ENCODE peak calls at places on chromosome X, in four cellular contexts. D, R, K and F are unnamed samples.

GRCh38 chrX:40175416-40176255 is 77.9 kb upstream of the BCOR start:
- DNase-seq in D (peak), R (peak), K (peak), F (no peak)

GRCh38 chrX:81280148-81280547 is 78.2 kb downstream of the SH3BGRL start:
- DNase-seq in D (no peak), R (no peak), K (no peak), F (no peak)

GRCh38 chrX:119516157-119516702 is 48.0 kb downstream of the SLC25A5 start:
- DNase-seq in D (no peak), R (peak), K (peak), F (peak)

GRCh38 chrX:133045986-133046385 is 50.9 kb downstream of the USP26 start:
- DNase-seq in D (no peak), R (peak), K (no peak), F (no peak)

GRCh38 chrX:15815779-15816452 is 25.6 kb downstream of the ZRSR2 start:
- DNase-seq in D (no peak), R (peak), K (peak), F (no peak)

GRCh38 chrX:119374736-119375135 is 24.4 kb upstream of the SLC25A43 start:
- DNase-seq in D (no peak), R (no peak), K (no peak), F (no peak)

GRCh38 chrX:117860517-117860916 is 256.1 kb downstream of the KLHL13 start:
- DNase-seq in D (no peak), R (no peak), K (no peak), F (no peak)

GRCh38 chrX:119654112-119654531 is 38.8 kb downstream of the SEPTIN6 start:
- DNase-seq in D (no peak), R (no peak), K (no peak), F (no peak)

GRCh38 chrX:64206556-64207162 is 1.2 kb upstream of the AMER1 start:
- DNase-seq in D (no peak), R (no peak), K (no peak), F (no peak)

GRCh38 chrX:133185938-133186337 is 32.2 kb downstream of the TFDP3 start:
- DNase-seq in D (no peak), R (peak), K (no peak), F (no peak)

DNA sequence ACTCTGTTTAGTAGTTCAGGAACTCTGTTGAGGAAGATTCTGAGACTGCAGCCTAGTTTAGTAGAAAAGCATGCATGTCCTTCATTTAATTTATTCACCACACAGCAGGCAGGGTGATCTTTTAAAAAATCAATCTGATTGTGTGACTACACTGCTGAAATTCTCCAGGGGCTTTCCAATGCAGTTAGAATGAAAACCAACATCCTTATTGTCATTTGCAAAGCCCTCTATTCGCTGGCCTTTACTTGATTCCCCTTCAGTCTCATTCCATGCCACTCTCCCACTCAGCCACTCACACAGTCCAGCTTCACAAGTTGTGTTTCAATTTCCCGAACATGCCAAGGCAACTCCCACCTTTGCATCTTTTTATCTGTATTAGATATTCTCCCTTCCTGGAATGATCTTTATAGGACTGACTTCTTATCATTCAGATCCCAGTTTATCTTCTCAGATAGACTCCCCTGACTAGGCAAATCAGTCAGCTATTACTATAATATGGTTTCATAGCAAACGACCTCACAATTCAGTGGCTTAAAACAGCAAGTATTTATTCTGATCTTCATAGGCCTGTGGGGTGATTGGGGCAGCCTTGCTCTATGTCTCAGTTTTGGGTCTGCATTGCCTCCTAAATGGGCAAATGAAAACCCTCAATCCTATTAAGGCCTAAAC is 21.3 kb upstream of the FTHL17 start:
- DNase-seq in D (no peak), R (no peak), K (no peak), F (no peak)
- TF ChIP-seq POLR2A in D (no peak), R (no peak), K (no peak), F (no peak)

DNA sequence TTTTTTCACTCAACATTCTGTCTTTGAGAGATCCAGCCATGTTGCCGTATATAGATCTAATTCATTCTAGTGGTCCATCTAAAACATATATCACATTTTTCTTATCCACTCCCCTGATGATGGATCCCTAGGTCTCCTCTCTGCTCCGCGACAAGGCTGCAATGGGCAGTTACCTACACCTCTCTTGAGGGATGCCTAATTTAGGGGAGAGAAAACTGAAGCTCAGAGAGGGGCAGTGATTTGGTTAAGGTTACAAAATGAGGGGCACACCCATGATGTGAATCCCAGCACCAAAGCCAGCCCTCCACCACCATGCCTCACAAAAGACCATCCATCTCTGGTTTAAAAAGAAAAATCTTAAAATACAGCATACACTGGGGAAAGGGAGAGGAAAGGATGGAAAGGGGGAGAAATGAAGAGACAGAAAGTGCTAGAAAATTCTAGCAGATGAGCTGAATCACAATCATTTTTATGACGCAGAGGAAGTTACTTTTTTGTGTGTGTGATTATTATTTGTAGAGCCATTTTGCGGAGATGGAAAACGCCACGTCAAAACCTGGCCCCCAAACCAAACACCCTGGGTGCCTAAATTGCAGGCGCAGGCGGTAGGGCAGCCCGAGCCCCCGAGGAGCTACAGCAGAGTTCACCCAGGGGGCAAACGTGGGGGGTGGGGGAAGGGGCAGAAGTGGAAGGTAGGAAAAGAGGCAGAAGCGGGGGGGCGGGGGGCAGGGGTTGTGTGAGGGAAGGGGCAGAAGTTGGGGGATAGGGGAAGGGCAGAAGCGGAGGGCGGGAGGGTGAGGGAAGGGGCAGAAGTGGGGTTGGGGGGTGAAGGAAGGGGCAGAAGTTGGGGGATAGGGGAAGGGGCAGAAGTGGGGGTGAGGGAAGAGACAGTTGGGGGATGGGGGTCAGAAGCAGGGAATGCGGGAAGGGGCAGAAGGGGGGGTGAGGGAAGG is 1.3 kb upstream of the TSPYL2 start:
- DNase-seq in D (no peak), R (no peak), K (no peak), F (no peak)
- TF ChIP-seq POLR2A in D (no peak), R (no peak), K (no peak), F (no peak)

GRCh38 chrX:74537011-74537390 is 77.4 kb downstream of the RLIM start:
- DNase-seq in D (no peak), R (no peak), K (no peak), F (no peak)

GRCh38 chrX:74535211-74535621 is 79.2 kb downstream of the RLIM start:
- DNase-seq in D (no peak), R (peak), K (peak), F (no peak)

GRCh38 chrX:74534569-74535038 is 79.8 kb downstream of the RLIM start:
- DNase-seq in D (no peak), R (no peak), K (no peak), F (peak)

GRCh38 chrX:74535633-74536141 is 78.7 kb downstream of the RLIM start:
- DNase-seq in D (peak), R (peak), K (peak), F (peak)

DNA sequence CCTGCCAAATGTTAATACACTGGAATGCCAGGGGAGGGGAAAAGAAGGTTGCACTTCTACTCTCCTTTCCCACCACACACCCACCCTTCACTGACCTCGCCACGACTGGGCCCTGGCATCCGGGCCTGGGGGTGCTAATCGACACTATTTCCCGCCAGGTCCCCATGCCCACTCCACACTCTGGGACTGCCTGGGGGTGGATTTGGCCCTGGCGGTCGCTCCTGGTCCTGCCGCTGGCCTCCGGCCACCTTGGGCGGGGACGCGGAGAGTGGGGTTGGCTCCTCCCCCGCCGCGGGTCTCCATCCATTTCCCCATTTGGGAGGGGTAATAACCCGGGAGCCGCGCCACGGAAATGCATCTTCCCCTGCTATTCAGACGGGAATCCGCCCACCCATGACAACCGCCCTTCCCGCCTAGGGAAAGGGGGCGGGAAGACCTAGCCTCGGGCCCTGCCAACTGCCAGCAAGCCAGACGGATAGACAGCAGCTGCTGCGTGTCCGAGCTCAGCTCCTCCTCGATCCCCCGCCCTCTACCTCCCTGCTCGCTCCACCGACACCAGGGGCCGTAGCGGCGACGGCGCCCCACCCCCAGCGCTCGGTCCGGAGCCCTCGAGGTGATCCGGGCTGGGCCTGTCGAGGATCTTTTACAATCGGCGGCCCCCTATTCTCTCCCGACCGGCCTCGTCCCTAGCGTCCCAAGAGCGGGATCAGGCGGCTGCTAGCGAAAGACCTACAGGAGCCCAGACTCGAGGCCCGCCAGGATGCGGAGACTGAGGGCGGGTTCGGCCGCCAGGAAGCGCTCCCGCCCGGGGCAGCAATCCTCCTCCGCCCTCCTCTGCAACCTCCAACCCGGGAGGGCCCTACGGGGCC is 78.0 kb downstream of the RLIM start:
- DNase-seq in D (peak), R (no peak), K (peak), F (peak)
- TF ChIP-seq POLR2A in D (no peak), R (no peak), K (no peak), F (peak)

GRCh38 chrX:13652256-13653021 is 502 bp upstream of the TCEANC start:
- DNase-seq in D (no peak), R (no peak), K (peak), F (no peak)
- TF ChIP-seq POLR2A in D (no peak), R (peak), K (no peak), F (no peak)

DNA sequence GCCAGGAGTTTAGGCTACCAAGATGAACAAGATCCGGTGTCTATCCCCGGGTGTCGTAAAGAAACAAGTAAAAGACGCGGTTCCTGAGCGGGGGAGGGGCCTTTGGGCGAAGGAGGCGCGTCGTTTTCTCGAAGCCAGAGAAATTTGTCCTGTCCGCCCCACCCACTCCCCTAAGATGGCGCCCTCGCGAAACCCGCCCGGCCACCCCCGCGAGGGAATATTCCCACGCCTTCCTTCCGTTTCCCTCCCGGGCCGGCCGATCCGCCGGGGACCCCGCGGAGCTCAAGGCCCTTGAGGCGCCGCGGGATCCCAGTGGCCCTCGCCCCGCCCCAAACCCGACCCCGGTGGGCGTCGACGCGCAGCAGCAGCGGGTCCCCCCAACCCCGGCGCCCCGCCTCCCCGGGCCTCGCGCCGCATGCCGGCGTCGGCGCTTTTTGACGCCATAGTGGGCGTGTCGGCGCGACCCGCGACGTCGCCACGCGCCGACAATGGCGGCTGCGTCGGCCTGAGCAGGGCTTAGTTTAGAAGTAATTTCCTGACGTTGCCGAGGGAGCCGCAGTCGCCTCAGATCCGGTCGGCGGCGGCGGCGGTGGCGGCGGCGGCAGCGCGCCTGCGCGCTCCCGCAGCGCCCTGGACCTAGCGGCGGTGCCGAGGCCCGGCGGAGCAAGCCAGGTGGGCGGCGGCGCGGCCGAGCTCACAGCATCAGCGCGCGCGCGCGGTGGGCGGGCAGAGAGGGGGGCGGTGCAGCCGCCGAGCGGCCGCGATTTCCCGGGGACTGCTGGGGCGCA is 430 bp upstream of the HTATSF1 start:
- DNase-seq in D (peak), R (peak), K (peak), F (peak)
- TF ChIP-seq POLR2A in D (no peak), R (no peak), K (peak), F (peak)

DNA sequence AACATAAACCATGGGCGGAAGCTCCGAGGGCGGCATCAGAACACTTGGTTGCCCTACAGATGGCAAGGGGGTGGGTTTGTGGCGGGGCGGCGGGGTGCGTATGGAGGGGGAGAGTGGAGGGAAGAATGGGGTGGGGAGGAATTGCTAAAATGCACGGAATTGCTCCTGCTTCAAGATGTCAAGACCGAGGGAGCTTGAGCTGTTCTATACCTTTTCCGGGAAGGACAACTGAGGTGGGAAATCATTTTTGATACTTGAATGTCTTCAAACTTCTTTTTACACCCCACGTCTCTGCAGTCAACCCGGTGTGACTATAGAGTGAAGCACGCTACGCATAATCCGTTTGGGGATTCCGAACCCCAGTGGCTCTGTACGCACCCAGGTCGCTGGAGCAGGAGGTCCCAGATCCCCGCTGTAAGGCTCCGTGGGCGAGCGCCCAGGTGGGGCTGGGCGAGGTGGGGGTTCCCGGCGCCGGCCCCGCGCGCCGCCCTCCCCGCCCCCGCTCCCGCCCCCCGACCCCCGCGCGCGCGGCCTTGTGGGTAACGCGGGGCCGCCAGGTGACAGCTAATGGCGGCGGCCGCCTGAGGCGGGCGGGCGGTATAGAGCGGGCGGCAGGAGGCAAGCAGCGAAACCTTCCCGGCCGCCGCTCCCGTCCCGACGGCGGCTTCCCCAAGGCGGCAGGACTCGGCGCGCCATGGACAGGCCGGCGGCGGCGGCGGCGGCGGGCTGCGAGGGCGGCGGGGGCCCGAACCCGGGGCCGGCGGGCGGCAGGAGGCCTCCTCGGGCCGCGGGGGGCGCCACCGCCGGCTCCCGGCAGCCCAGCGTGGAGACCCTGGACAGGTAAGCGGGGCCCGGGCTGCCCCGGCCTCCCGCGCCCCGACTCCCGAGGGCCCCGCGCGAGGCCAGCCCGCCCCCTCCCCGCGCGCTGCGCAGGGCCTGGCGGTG is at the start of gene MTMR1:
- DNase-seq in D (peak), R (no peak), K (peak), F (no peak)
- TF ChIP-seq POLR2A in D (no peak), R (no peak), K (no peak), F (no peak)